ENCODE peak calls at places on chromosomes 11 and 22, in six cellular contexts. One of them, this sample, is unnamed.
A peak's percentile ranks its signal among the peaks of the same experiment; 100 is the strongest.

GRCh38 chr11:134854391-134854991 is 442.4 kb upstream of the B3GAT1 start:
- DNase-seq in mesenchymal stem cell: no peak
- DNase-seq in neuronal stem cell: no peak
- DNase-seq in H9: no peak
- DNase-seq in IMR-90: no peak
- DNase-seq in H1: peak; percentile 33
- DNase-seq in this sample: peak; percentile 90

GRCh38 chr22:35593885-35594470 is 23.2 kb downstream of the MB start:
- DNase-seq in mesenchymal stem cell: no peak
- DNase-seq in neuronal stem cell: no peak
- DNase-seq in H9: no peak
- DNase-seq in IMR-90: no peak
- DNase-seq in H1: no peak
- DNase-seq in this sample: peak; percentile 44

GRCh38 chr22:25933158-25933788 is 191.3 kb downstream of the MYO18B start:
- DNase-seq in mesenchymal stem cell: no peak
- DNase-seq in neuronal stem cell: no peak
- DNase-seq in H9: no peak
- DNase-seq in IMR-90: no peak
- DNase-seq in H1: no peak
- DNase-seq in this sample: peak; percentile 36

GRCh38 chr11:119375629-119376196 is 5.8 kb downstream of the USP2 start:
- DNase-seq in mesenchymal stem cell: peak; percentile 40
- DNase-seq in neuronal stem cell: no peak
- DNase-seq in H9: peak; percentile 47
- DNase-seq in IMR-90: peak; percentile 86
- DNase-seq in H1: peak; percentile 57
- DNase-seq in this sample: no peak

GRCh38 chr11:57514538-57515331 is 767 bp downstream of the SLC43A1 start:
- DNase-seq in mesenchymal stem cell: peak; percentile 41
- DNase-seq in neuronal stem cell: no peak
- DNase-seq in H9: peak; percentile 59
- DNase-seq in IMR-90: peak; percentile 24
- DNase-seq in H1: peak; percentile 83
- DNase-seq in this sample: peak; percentile 23

GRCh38 chr22:17972385-17973181 is 51.8 kb downstream of the MICAL3 start:
- DNase-seq in mesenchymal stem cell: peak; percentile 60
- DNase-seq in neuronal stem cell: no peak
- DNase-seq in H9: no peak
- DNase-seq in IMR-90: peak; percentile 85
- DNase-seq in H1: no peak
- DNase-seq in this sample: peak; percentile 86

GRCh38 chr22:46974631-46975585 is 212.5 kb downstream of the TBC1D22A start:
- DNase-seq in mesenchymal stem cell: no peak
- DNase-seq in neuronal stem cell: no peak
- DNase-seq in H9: no peak
- DNase-seq in IMR-90: no peak
- DNase-seq in H1: no peak
- DNase-seq in this sample: no peak

GRCh38 chr22:40204331-40205116 is 26.8 kb downstream of the TNRC6B start:
- DNase-seq in mesenchymal stem cell: peak; percentile 88
- DNase-seq in neuronal stem cell: no peak
- DNase-seq in H9: no peak
- DNase-seq in IMR-90: peak; percentile 73
- DNase-seq in H1: no peak
- DNase-seq in this sample: peak; percentile 90

GRCh38 chr22:30872282-30873041 is 96.1 kb downstream of the MORC2 start:
- DNase-seq in mesenchymal stem cell: no peak
- DNase-seq in neuronal stem cell: no peak
- DNase-seq in H9: no peak
- DNase-seq in IMR-90: no peak
- DNase-seq in H1: no peak
- DNase-seq in this sample: no peak

GRCh38 chr11:35815556-35816315 is 128.1 kb upstream of the LDLRAD3 start:
- DNase-seq in mesenchymal stem cell: no peak
- DNase-seq in neuronal stem cell: no peak
- DNase-seq in H9: no peak
- DNase-seq in IMR-90: peak; percentile 24
- DNase-seq in H1: no peak
- DNase-seq in this sample: no peak

GRCh38 chr11:75969626-75970308 is 154.8 kb downstream of the UVRAG start:
- DNase-seq in mesenchymal stem cell: peak; percentile 17
- DNase-seq in neuronal stem cell: no peak
- DNase-seq in H9: no peak
- DNase-seq in IMR-90: peak; percentile 84
- DNase-seq in H1: no peak
- DNase-seq in this sample: no peak

GRCh38 chr22:29266564-29267461 is 968 bp downstream of the RHBDD3 start:
- DNase-seq in mesenchymal stem cell: peak; percentile 47
- DNase-seq in neuronal stem cell: no peak
- DNase-seq in H9: no peak
- DNase-seq in IMR-90: peak; percentile 11
- DNase-seq in H1: no peak
- DNase-seq in this sample: no peak

GRCh38 chr11:17165247-17165890 is 42.4 kb downstream of the PIK3C2A start:
- DNase-seq in mesenchymal stem cell: no peak
- DNase-seq in neuronal stem cell: no peak
- DNase-seq in H9: no peak
- DNase-seq in IMR-90: no peak
- DNase-seq in H1: no peak
- DNase-seq in this sample: no peak

GRCh38 chr22:22203048-22203971 is 41.3 kb upstream of the VPREB1 start:
- DNase-seq in mesenchymal stem cell: no peak
- DNase-seq in neuronal stem cell: no peak
- DNase-seq in H9: no peak
- DNase-seq in IMR-90: no peak
- DNase-seq in H1: no peak
- DNase-seq in this sample: no peak

GRCh38 chr11:12085371-12086251 is 24.8 kb upstream of the MICAL2 start:
- DNase-seq in mesenchymal stem cell: peak; percentile 76
- DNase-seq in neuronal stem cell: no peak
- DNase-seq in H9: no peak
- DNase-seq in IMR-90: peak; percentile 64
- DNase-seq in H1: no peak
- DNase-seq in this sample: no peak

GRCh38 chr11:36885154-36885553 is 287.1 kb upstream of the RAG2 start:
- DNase-seq in mesenchymal stem cell: no peak
- DNase-seq in neuronal stem cell: no peak
- DNase-seq in H9: no peak
- DNase-seq in IMR-90: no peak
- DNase-seq in H1: no peak
- DNase-seq in this sample: no peak

GRCh38 chr11:130145328-130145812 is 14.2 kb upstream of the ST14 start:
- DNase-seq in mesenchymal stem cell: no peak
- DNase-seq in neuronal stem cell: no peak
- DNase-seq in H9: no peak
- DNase-seq in IMR-90: no peak
- DNase-seq in H1: no peak
- DNase-seq in this sample: no peak

GRCh38 chr22:40594346-40594745 is 42.2 kb downstream of the MRTFA start:
- DNase-seq in mesenchymal stem cell: no peak
- DNase-seq in neuronal stem cell: no peak
- DNase-seq in H9: no peak
- DNase-seq in IMR-90: no peak
- DNase-seq in H1: no peak
- DNase-seq in this sample: no peak

GRCh38 chr11:8283510-8284272 is 20.0 kb upstream of the LMO1 start:
- DNase-seq in mesenchymal stem cell: peak; percentile 18
- DNase-seq in neuronal stem cell: no peak
- DNase-seq in H9: peak; percentile 64
- DNase-seq in IMR-90: no peak
- DNase-seq in H1: peak; percentile 74
- DNase-seq in this sample: no peak

GRCh38 chr22:24146190-24146616 is 35.1 kb upstream of the SUSD2 start:
- DNase-seq in mesenchymal stem cell: peak; percentile 96
- DNase-seq in neuronal stem cell: no peak
- DNase-seq in H9: peak; percentile 78
- DNase-seq in IMR-90: peak; percentile 83
- DNase-seq in H1: peak; percentile 65
- DNase-seq in this sample: no peak

GRCh38 chr11:113023228-113023627 is 62.0 kb downstream of the NCAM1 start:
- DNase-seq in mesenchymal stem cell: peak; percentile 18
- DNase-seq in neuronal stem cell: no peak
- DNase-seq in H9: no peak
- DNase-seq in IMR-90: no peak
- DNase-seq in H1: no peak
- DNase-seq in this sample: no peak

GRCh38 chr11:70040869-70041501 is 37.1 kb upstream of the ANO1 start:
- DNase-seq in mesenchymal stem cell: no peak
- DNase-seq in neuronal stem cell: no peak
- DNase-seq in H9: no peak
- DNase-seq in IMR-90: no peak
- DNase-seq in H1: no peak
- DNase-seq in this sample: no peak

GRCh38 chr22:42365337-42365865 is 66.8 kb downstream of the NFAM1 start:
- DNase-seq in mesenchymal stem cell: no peak
- DNase-seq in neuronal stem cell: no peak
- DNase-seq in H9: peak; percentile 66
- DNase-seq in IMR-90: no peak
- DNase-seq in H1: no peak
- DNase-seq in this sample: peak; percentile 73

GRCh38 chr11:94400839-94401772 is at the start of gene GPR83:
- DNase-seq in mesenchymal stem cell: peak; percentile 15
- DNase-seq in neuronal stem cell: peak; percentile 49
- DNase-seq in H9: peak; percentile 64
- DNase-seq in IMR-90: peak; percentile 12
- DNase-seq in H1: peak; percentile 59
- DNase-seq in this sample: no peak

GRCh38 chr11:74948898-74949747 is at the start of the genes SPCS2 and XRRA1:
- DNase-seq in mesenchymal stem cell: peak; percentile 98
- DNase-seq in neuronal stem cell: peak; percentile 94
- DNase-seq in H9: peak; percentile 99
- DNase-seq in IMR-90: peak; percentile 99
- DNase-seq in H1: peak; percentile 95
- DNase-seq in this sample: peak; percentile 100

GRCh38 chr11:119533462-119533861 is 110.5 kb upstream of the THY1 start:
- DNase-seq in mesenchymal stem cell: no peak
- DNase-seq in neuronal stem cell: no peak
- DNase-seq in H9: no peak
- DNase-seq in IMR-90: no peak
- DNase-seq in H1: no peak
- DNase-seq in this sample: no peak

GRCh38 chr11:61792310-61793083 is at the start of the genes FEN1 and TMEM258:
- DNase-seq in mesenchymal stem cell: peak; percentile 96
- DNase-seq in neuronal stem cell: peak; percentile 89
- DNase-seq in H9: peak; percentile 93
- DNase-seq in IMR-90: peak; percentile 94
- DNase-seq in H1: peak; percentile 95
- DNase-seq in this sample: peak; percentile 94

DNA sequence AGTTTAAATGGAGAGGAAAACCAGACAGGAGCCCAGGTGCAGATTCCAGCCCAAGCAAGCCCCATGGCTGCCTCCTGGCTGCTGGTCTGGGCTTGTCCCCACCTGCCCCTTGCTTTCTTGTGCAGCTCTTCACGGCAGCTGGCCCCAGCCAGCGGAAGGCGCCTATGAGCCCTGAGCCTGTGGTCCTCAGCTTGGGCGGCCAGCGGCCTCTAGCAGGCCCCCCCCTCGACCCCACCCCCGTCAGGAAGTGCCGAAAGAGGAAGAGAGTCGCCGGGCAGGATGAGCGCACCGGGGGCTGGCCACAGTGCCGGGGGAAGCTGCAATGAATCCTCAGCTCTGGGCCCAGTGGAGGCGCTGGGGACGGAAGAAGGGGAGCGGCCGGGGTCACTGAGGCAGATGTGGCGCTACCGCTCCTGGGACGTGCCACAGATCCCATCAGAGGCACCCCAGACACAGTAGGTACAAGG is 2.1 kb upstream of the DGKZ start:
- DNase-seq in mesenchymal stem cell: no peak
- DNase-seq in neuronal stem cell: no peak
- DNase-seq in H9: peak; percentile 83
- DNase-seq in IMR-90: no peak
- DNase-seq in H1: no peak
- DNase-seq in this sample: peak; percentile 82
- H3K18ac ChIP-seq in mesenchymal stem cell: peak overlapping the region; percentile 34
- H3K18ac ChIP-seq in neuronal stem cell: peak overlapping the region; percentile 58
- H3K18ac ChIP-seq in H9: no peak overlapping the region
- H3K18ac ChIP-seq in IMR-90: no peak overlapping the region
- H3K18ac ChIP-seq in H1: peak overlapping the region; percentile 26
- H3K18ac ChIP-seq in this sample: peak overlapping the region; percentile 93

DNA sequence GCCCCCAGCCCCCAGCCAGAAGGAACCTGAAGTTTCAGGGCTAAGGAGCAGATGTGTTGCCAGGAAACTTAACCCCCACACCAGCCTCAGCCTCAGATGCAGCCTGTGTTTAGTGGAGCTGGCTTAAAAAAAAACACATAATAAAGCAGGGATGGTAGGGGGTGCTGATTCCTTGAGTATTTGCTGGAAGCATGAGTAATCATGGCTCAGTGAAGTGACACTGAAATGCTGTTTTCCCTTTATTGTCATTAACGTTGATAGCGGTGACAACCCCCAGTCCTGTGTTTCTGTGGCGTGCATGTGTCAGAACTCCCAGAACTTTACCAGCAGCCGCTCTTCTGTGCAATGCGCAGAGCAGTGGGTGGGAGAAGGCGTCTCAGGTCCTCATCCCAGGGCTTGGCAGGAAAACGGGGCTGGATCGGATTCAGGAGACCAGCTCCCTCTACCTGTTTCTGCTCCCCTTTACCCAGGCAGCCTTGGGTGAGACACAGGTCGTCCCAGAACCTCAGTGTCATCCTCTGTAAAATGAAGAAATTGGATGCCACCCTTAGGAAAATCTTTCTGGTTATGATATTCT is 1282.1 kb downstream of the TBC1D22A start:
- DNase-seq in mesenchymal stem cell: no peak
- DNase-seq in neuronal stem cell: no peak
- DNase-seq in H9: no peak
- DNase-seq in IMR-90: no peak
- DNase-seq in H1: peak; percentile 51
- DNase-seq in this sample: no peak
- H3K27me3 ChIP-seq in mesenchymal stem cell: no peaks in the 10 kb centered on the region
- H3K27me3 ChIP-seq in neuronal stem cell: no peaks in the 10 kb centered on the region
- H3K27me3 ChIP-seq in H9: no peaks in the 10 kb centered on the region
- H3K27me3 ChIP-seq in IMR-90: no peaks in the 10 kb centered on the region
- H3K27me3 ChIP-seq in H1: no peaks in the 10 kb centered on the region
- H3K27me3 ChIP-seq in this sample: no peaks in the 10 kb centered on the region

GRCh38 chr22:37932821-37933578 is 20.4 kb downstream of the C22orf23 start:
- DNase-seq in mesenchymal stem cell: no peak
- DNase-seq in neuronal stem cell: no peak
- DNase-seq in H9: no peak
- DNase-seq in IMR-90: no peak
- DNase-seq in H1: no peak
- DNase-seq in this sample: peak; percentile 27
- H3K14ac ChIP-seq in mesenchymal stem cell: no peak overlapping the region
- H3K14ac ChIP-seq in neuronal stem cell: peak overlapping the region; percentile 25
- H3K14ac ChIP-seq in H9: no peak overlapping the region
- H3K14ac ChIP-seq in IMR-90: peak overlapping the region; percentile 80
- H3K14ac ChIP-seq in H1: no peak overlapping the region
- H3K14ac ChIP-seq in this sample: no peak overlapping the region

DNA sequence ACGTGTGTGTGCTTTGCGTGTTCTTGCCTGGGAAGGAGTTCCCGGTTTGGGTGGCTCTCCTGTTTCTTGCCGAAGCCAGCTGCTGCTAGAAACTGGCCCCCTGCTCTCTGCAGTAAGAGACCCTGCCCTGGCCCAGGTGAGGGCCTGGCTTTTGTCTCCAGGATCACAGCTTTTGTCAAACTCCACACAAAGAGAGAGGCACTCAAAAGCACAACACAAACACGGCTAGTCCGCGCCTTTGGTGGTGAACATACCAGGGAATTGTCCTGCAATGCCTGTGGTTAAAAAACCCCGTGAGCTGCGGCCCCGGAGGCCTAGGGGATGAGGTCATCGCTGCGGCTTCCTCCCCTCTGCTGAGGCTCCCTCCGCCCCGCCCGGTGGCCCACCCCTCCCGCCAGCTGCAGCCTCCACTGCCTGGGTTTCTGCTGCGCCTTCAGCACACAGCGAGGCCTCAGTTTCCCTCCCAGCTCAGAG is 88.9 kb downstream of the KCNQ1 start:
- DNase-seq in mesenchymal stem cell: peak; percentile 93
- DNase-seq in neuronal stem cell: peak; percentile 80
- DNase-seq in H9: peak; percentile 88
- DNase-seq in IMR-90: peak; percentile 91
- DNase-seq in H1: peak; percentile 75
- DNase-seq in this sample: peak; percentile 95
- H3K18ac ChIP-seq in mesenchymal stem cell: peak overlapping the region; percentile 15
- H3K18ac ChIP-seq in neuronal stem cell: peak overlapping the region; percentile 99
- H3K18ac ChIP-seq in H9: peak overlapping the region; percentile 35
- H3K18ac ChIP-seq in IMR-90: peak overlapping the region; percentile 76
- H3K18ac ChIP-seq in H1: peak overlapping the region; percentile 100
- H3K18ac ChIP-seq in this sample: peak overlapping the region; percentile 83